ENCODE peak calls at places on chromosomes 3 and 15, in five cellular contexts. U is endodermal cell; A is CD8-positive, alpha-beta T cell; D is IMR-90; C is fibroblast of lung. X is an unnamed sample.

GRCh38 chr15:29765898-29766537 is 56.2 kb downstream of the TJP1 start:
- DNase-seq in D (no peak), C (peak; percentile 66), A (no peak), U (no peak), X (no peak)

GRCh38 chr15:74011610-74012009 is 17.1 kb downstream of the PML start:
- DNase-seq in A (no peak), D (peak; percentile 46), U (no peak), C (peak; percentile 50), X (peak; percentile 53)

GRCh38 chr3:149969110-149969944 is 1.4 kb downstream of the PFN2 start:
- DNase-seq in D (peak; percentile 87), U (peak; percentile 87), A (no peak), C (peak; percentile 90), X (peak; percentile 78)

GRCh38 chr3:28575100-28575747 is 226.6 kb upstream of the AZI2 start:
- DNase-seq in A (no peak), U (peak; percentile 90), D (no peak), C (no peak), X (no peak)

GRCh38 chr3:188788621-188789081 is 383.1 kb upstream of the TPRG1 start:
- DNase-seq in C (peak; percentile 98), A (no peak), U (no peak), D (peak; percentile 97), X (peak; percentile 95)

GRCh38 chr3:65548848-65549625 is 489.7 kb downstream of the MAGI1 start:
- DNase-seq in C (peak; percentile 33), A (no peak), D (no peak), U (peak; percentile 78), X (no peak)

GRCh38 chr15:80673561-80674244 is 21.4 kb upstream of the ABHD17C start:
- DNase-seq in U (peak; percentile 60), C (no peak), D (no peak), A (no peak), X (no peak)

GRCh38 chr15:40055576-40056293 is 16.8 kb upstream of the SRP14 start:
- DNase-seq in U (peak; percentile 48), A (no peak), C (no peak), D (no peak), X (no peak)

GRCh38 chr15:22267761-22268160 is 187.4 kb downstream of the OR4M2 start:
- DNase-seq in A (no peak), U (no peak), C (no peak), D (no peak), X (no peak)

GRCh38 chr15:81304226-81304625 is 19.7 kb downstream of the STARD5 start:
- DNase-seq in A (no peak), C (peak; percentile 82), U (no peak), D (peak; percentile 80), X (peak; percentile 76)

GRCh38 chr3:106114220-106114619 is 245.4 kb upstream of the CBLB start:
- DNase-seq in C (peak; percentile 56), U (no peak), A (no peak), D (peak; percentile 21), X (no peak)

GRCh38 chr3:56476771-56477170 is 8.5 kb upstream of the ERC2 start:
- DNase-seq in U (no peak), C (no peak), D (no peak), A (no peak), X (no peak)

GRCh38 chr3:185789134-185789533 is 35.7 kb downstream of the IGF2BP2 start:
- DNase-seq in U (peak; percentile 67), D (no peak), C (no peak), A (no peak), X (no peak)

GRCh38 chr15:84782346-84782745 is 34.0 kb downstream of the ZNF592 start:
- DNase-seq in D (no peak), U (no peak), A (no peak), C (no peak), X (no peak)

GRCh38 chr3:55423888-55424287 is 63.2 kb downstream of the WNT5A start:
- DNase-seq in C (no peak), A (no peak), D (no peak), U (no peak), X (no peak)

GRCh38 chr3:197022405-197023231 is 7.0 kb downstream of the MELTF start:
- DNase-seq in D (no peak), U (peak; percentile 58), C (no peak), A (no peak), X (no peak)

GRCh38 chr3:46936733-46937250 is 39.8 kb downstream of the CCDC12 start:
- DNase-seq in A (no peak), D (peak; percentile 57), U (no peak), C (peak; percentile 38), X (peak; percentile 78)

GRCh38 chr3:46935989-46936620 is 40.4 kb downstream of the CCDC12 start:
- DNase-seq in U (no peak), D (no peak), A (no peak), C (no peak), X (no peak)

GRCh38 chr3:46934067-46934466 is 42.5 kb downstream of the CCDC12 start:
- DNase-seq in C (no peak), A (no peak), D (no peak), U (no peak), X (no peak)

GRCh38 chr3:46934508-46935167 is 41.9 kb downstream of the CCDC12 start:
- DNase-seq in A (no peak), D (no peak), C (no peak), U (no peak), X (peak; percentile 68)

DNA sequence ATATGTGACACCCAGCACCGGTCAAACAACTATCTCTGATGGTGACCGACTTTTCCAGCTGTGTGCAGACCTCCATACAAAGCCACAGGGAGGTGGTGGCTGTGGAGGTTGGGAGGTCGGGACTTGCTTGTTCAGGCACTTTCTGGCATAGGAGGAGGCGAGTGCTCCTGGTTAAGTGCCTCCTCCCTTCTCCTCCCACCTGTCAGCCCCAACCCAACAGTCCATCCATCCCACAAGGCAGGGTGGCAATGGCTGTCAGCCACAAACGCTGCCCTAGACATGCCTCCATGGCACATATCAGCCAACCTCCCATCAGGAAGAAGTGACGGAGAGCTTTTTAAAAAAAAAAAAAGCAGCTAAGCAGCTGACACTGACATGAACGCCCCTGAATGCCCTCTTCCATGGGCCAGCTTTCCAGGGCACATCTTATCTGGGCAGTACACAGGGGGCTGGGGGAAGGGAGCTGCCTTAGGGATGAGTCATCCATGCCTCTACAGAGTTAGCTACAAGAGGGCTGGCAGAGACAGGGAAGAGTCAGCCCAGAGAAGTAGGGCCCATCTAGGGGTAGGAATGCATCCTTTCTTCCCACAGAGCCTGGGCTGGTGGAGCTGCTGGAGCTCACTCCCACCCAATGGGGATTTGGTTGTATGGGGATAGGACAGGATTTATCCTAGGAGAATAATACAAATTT is 41.2 kb downstream of the CCDC12 start:
- DNase-seq in U (peak; percentile 94), C (peak; percentile 98), A (no peak), D (peak; percentile 96), X (peak; percentile 95)
- TF ChIP-seq CTCF in U (peak; percentile 84), C (peak; percentile 91), A (no peak), D (peak; percentile 93), X (peak; percentile 82)

GRCh38 chr3:155065537-155065936 is 14.6 kb upstream of the MME start:
- DNase-seq in D (peak; percentile 88), A (no peak), C (peak; percentile 75), U (no peak), X (peak; percentile 95)

GRCh38 chr3:155069729-155070128 is 10.4 kb upstream of the MME start:
- DNase-seq in C (peak; percentile 54), A (no peak), U (no peak), D (peak; percentile 85), X (peak; percentile 84)

GRCh38 chr3:155070316-155070715 is 9.8 kb upstream of the MME start:
- DNase-seq in A (no peak), D (peak; percentile 45), U (no peak), C (peak; percentile 25), X (no peak)

DNA sequence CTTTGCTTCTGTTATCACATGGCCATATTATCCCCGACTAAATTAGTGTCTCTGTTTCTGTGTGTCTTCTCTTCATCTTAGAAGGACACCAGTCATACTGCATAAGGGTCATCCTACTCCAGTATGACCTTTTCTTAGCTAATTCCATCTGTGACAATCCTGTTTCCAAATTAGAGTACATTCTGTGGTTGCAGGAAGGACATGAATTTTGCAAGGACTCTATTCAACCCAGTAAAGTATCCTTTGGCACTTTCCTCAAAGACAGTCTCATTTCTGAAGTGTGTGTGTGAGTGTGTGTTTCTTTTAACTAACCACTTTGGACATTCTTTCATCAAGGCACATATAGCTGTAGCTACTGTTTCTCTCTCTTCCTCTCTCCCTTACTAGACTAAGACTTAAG is 15.2 kb upstream of the MME start:
- DNase-seq in U (no peak), C (no peak), D (no peak), A (no peak), X (peak; percentile 65)
- H3K4me3 ChIP-seq in U (no peak overlapping the region), C (no peak overlapping the region), D (no peak overlapping the region), A (no peak overlapping the region), X (no peak overlapping the region)

GRCh38 chr3:13839253-13839652 is 40.6 kb downstream of the WNT7A start:
- DNase-seq in A (no peak), U (no peak), C (no peak), D (no peak), X (no peak)

GRCh38 chr3:13838421-13838820 is 41.5 kb downstream of the WNT7A start:
- DNase-seq in U (no peak), D (no peak), C (no peak), A (no peak), X (no peak)

GRCh38 chr3:13835246-13835645 is 44.6 kb downstream of the WNT7A start:
- DNase-seq in A (no peak), U (no peak), C (no peak), D (no peak), X (no peak)

GRCh38 chr3:13837751-13838150 is 42.1 kb downstream of the WNT7A start:
- DNase-seq in D (no peak), U (no peak), A (no peak), C (no peak), X (no peak)

DNA sequence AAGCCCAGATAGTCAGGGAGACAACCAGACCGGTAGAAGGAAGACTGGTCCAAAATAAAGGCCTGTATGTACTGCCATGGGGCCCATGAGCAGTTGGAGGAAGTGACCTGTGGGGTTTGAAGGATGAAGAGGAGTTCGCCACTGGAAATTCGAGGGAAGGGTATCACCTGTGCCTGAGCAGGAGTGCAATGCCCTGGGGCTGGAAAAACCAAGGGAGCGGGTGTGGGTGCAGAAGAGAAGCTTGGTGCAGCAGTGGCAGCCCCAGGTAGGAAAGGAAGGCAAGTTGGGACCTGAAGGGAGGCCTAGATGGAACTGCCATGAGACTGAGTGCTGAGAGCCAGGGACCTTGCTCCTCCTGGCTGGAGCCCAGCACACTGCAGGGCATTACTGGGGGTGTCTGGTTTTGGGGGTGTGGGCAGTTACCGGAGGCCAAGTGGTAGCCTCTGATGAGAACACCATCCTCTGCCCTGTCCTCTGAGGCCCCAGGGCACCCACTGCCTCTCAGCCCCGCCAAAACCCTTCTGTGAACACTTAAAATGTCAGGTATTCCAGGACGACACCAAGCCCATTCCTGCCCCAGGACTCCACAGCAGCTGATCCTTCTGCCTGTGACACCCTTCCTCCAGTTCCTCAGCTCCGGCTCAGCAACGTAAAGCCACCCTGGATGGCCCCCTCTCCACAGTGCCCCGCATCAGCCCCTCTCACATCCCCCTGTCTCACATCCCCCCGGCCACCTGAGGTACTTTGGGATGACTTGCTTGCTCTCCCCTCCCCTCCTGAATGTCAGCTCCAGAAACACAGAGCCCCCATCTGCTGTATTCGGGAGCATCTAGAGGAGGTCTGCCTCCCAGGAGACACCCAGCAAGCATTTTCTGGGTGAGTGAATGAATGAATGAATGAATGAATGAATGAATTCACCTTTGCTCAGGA is 42.9 kb downstream of the WNT7A start:
- DNase-seq in U (no peak), D (no peak), A (no peak), C (no peak), X (no peak)
- TF ChIP-seq CTCF in U (peak; percentile 15), D (no peak), A (no peak), C (no peak), X (no peak)

DNA sequence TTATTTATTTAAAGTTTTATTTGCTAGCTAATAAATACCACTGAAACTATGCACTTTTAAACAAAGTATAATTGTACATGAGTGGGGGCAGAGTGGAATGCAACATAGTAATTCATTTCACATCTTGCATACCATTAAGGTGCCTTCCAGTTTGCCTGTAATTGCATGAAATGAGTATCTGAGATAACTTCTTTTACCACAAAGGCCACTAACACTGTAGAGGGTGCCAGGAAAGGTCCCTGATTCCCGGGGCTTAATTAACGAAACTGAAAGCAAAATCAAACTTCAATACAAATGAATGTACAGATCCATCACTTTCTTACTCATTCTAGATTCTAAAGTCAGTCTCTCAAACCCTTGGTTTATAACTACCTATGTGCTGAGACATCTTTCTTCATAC is 2.1 kb downstream of the CD47 start:
- DNase-seq in C (peak; percentile 59), U (no peak), D (peak; percentile 16), A (no peak), X (no peak)
- H3K4me3 ChIP-seq in C (peak overlapping the region; percentile 87), U (no peak overlapping the region), D (peak overlapping the region; percentile 24), A (peak overlapping the region; percentile 91), X (peak overlapping the region; percentile 98)